ENCODE peak calls at places on chromosomes 7 and 10, in six cellular contexts. X, N, Q, E, G and M are unnamed samples.

GRCh38 chr7:36423633-36424032 is 34.0 kb downstream of the ANLN start:
- DNase-seq in Q (no peak), E (no peak), X (no peak), G (no peak), N (no peak), M (no peak)

GRCh38 chr7:12759112-12759511 is 71.7 kb downstream of the ARL4A start:
- DNase-seq in G (peak; percentile 87), Q (no peak), E (no peak), X (no peak), N (no peak), M (no peak)

GRCh38 chr10:60367431-60367830 is 22.2 kb downstream of the ANK3 start:
- DNase-seq in E (no peak), G (no peak), N (no peak), X (no peak), Q (no peak), M (no peak)

GRCh38 chr7:158056761-158057160 is 530.9 kb downstream of the PTPRN2 start:
- DNase-seq in X (no peak), Q (no peak), E (no peak), N (no peak), G (no peak), M (no peak)

GRCh38 chr10:9081253-9081652 is 1026.8 kb downstream of the GATA3 start:
- DNase-seq in G (no peak), N (no peak), Q (no peak), X (no peak), E (no peak), M (no peak)

GRCh38 chr7:81159402-81159801 is 240.6 kb upstream of the SEMA3C start:
- DNase-seq in X (peak; percentile 65), Q (peak; percentile 38), N (peak; percentile 35), E (no peak), G (no peak), M (peak; percentile 10)

GRCh38 chr10:110534571-110534970 is 32.9 kb upstream of the SMC3 start:
- DNase-seq in N (no peak), X (no peak), E (no peak), Q (no peak), G (no peak), M (peak; percentile 31)

GRCh38 chr7:22730921-22731654 is 4.1 kb downstream of the IL6 start:
- DNase-seq in G (no peak), X (no peak), E (no peak), N (no peak), Q (no peak), M (peak; percentile 52)

GRCh38 chr10:103758294-103758681 is 97.1 kb downstream of the SH3PXD2A start:
- DNase-seq in X (peak; percentile 66), N (no peak), Q (peak; percentile 79), E (no peak), G (peak; percentile 44), M (no peak)

GRCh38 chr10:78502208-78502943 is 468.7 kb downstream of the RPS24 start:
- DNase-seq in E (no peak), G (peak; percentile 69), X (peak; percentile 15), N (no peak), Q (no peak), M (peak; percentile 56)

GRCh38 chr10:123689880-123690279 is 23.7 kb downstream of the GPR26 start:
- DNase-seq in E (no peak), G (no peak), N (no peak), Q (no peak), X (no peak), M (no peak)

GRCh38 chr7:69732203-69732602 is 133.9 kb downstream of the AUTS2 start:
- DNase-seq in N (no peak), E (no peak), Q (peak; percentile 58), X (peak; percentile 1), G (no peak), M (peak; percentile 42)
- TF ChIP-seq MAX in N (no peak), E (no peak), Q (no peak), X (no peak), G (no peak), M (no peak)

GRCh38 chr10:88974012-88974411 is 16.6 kb upstream of the FAS start:
- DNase-seq in X (no peak), Q (no peak), E (no peak), N (no peak), G (no peak), M (no peak)

GRCh38 chr10:88978463-88978862 is 12.1 kb upstream of the FAS start:
- DNase-seq in E (no peak), G (no peak), N (no peak), Q (no peak), X (no peak), M (no peak)

GRCh38 chr10:88971668-88972067 is 18.9 kb upstream of the FAS start:
- DNase-seq in Q (no peak), X (no peak), N (no peak), G (no peak), E (no peak), M (no peak)

GRCh38 chr10:88975377-88975720 is 15.2 kb upstream of the FAS start:
- DNase-seq in G (no peak), E (no peak), X (no peak), Q (no peak), N (no peak), M (peak; percentile 38)

DNA sequence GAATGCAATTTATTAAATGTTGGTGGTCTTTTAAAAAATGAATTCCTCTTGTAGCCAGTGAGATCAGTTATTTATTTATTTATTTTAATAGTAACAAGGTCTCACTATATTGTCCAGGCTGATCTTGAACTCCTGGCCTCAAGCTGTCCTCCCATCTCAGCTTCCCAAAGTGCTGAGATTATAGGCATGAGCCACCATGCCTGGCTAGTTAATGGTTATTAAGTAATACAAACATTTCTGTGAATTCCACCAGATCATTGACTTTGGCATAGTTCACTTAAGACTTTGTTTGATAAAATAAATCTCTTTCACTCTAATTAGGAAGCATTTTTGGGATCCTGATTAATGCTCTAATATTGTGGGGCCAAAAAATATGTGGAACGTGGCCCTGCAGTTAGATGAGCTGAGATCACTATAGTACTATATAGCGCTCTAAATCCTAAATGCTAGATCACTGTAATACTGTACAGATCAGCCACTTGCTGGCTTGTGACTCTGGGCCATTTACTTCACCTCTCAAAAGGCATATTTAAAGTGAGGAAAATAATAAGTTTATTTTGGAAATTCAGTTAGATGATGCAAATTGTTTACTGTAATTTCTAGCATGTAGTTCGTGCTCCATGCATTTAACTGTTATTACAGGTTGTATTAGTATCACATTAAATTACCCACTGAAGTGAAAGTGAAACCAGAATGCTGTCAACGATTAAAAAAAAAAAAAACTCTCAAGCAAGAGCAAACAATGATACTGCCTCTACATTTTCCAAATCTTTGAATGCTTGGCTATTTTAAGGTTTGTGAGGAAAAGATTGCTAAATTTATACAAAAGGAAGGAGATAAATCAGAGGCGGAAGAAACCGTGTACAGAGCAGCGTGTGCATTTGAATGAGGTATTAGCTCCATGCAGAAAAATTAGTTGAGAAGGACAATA is 15.9 kb upstream of the FAS start:
- DNase-seq in N (no peak), Q (no peak), X (no peak), E (no peak), G (peak; percentile 67), M (peak; percentile 47)
- TF ChIP-seq MYC in N (no peak), Q (no peak), X (no peak), E (no peak), G (no peak), M (no peak)

DNA sequence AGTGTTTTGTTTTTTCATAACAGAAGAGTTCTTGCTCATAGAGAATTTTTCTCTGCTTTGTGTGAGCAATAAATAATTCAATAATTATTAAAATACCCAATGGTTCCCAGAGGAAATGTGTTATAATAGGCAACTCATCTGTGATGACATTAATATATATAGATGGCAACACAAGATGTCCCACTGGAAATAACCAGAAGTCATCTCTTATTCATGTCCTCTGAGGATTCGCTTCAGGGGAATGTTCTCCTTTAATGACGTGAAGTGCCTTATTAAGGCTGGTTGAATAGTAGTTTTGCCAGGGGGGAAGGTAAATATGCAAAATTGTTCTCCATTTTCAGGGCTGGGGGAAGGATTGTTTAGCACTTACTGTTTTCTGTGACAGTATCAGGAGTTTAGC is 3.1 kb downstream of the SLC39A12 start:
- DNase-seq in E (no peak), G (no peak), N (no peak), X (no peak), Q (no peak), M (no peak)
- TF ChIP-seq MAX in E (no peak), G (no peak), N (no peak), X (no peak), Q (no peak), M (no peak)

GRCh38 chr10:131726460-131726861 is 174.3 kb upstream of the PPP2R2D start:
- DNase-seq in E (no peak), X (peak; percentile 24), Q (no peak), G (no peak), N (no peak), M (no peak)
- TF ChIP-seq MYC in E (no peak), X (no peak), Q (no peak), G (no peak), N (no peak), M (no peak)

GRCh38 chr7:134454277-134454676 is 4.6 kb downstream of the AKR1B1 start:
- DNase-seq in Q (no peak), X (no peak), G (no peak), E (no peak), N (no peak), M (peak; percentile 61)
- TF ChIP-seq MAX in Q (no peak), X (no peak), G (no peak), E (no peak), N (no peak), M (no peak)

GRCh38 chr7:116071629-116072028 is 41.1 kb upstream of the TFEC start:
- DNase-seq in X (no peak), G (no peak), E (no peak), N (no peak), Q (no peak), M (no peak)
- TF ChIP-seq MYC in X (no peak), G (no peak), E (no peak), N (no peak), Q (no peak), M (no peak)

DNA sequence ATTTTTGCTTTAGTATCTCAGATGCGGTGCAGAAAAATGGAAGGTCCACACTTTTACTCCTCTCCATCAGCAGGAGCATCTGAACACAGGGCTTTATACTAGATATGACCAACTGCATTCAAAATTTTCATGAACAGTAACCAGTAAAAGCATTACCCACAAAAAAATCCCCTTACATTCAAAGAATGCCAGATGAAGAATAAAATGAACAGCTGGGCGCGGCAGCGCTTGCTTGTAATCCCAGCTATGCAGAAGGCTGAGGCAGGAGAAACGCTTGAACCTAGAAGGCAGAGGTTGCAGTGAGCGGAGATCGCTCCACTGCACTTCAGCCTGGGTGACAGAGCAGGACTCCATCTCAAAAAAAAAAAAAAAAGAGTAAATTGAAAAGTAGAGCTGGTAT is 3.1 kb downstream of the SAR1A start:
- DNase-seq in N (no peak), G (no peak), Q (no peak), E (no peak), X (no peak), M (no peak)
- TF ChIP-seq MAX in N (no peak), G (no peak), Q (no peak), E (no peak), X (no peak), M (no peak)

DNA sequence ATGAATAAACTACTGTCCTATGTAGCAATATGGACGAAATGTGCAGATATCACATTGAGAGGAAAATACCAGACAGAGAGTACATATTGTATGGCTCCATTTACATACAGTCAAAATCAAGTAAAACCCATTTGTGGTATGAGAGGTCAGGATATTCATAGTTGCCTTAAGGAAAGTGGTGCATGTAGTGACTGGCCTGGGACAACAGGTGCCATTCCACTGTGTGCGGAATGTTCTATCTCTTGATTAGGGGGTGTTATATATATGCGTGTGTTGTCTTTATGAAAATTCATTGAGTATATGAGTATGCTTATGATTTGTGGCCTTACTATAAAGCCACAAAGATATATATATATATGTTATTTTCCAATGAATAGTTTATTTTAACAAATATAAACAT is 964.0 kb downstream of the SORCS3 start:
- DNase-seq in G (no peak), N (no peak), Q (no peak), E (no peak), X (no peak), M (no peak)
- TF ChIP-seq MYC in G (no peak), N (no peak), Q (no peak), E (no peak), X (no peak), M (no peak)

GRCh38 chr7:156618078-156618790 is 22.3 kb upstream of the RNF32 start:
- DNase-seq in N (no peak), E (no peak), G (no peak), Q (no peak), X (no peak), M (no peak)
- TF ChIP-seq MAX in N (no peak), E (no peak), G (no peak), Q (no peak), X (no peak), M (no peak)